ENCODE peak calls at places on chromosomes 2 and 18, in seven cellular contexts. One of them, this sample, is unnamed. For H3K4me1, the result is how much of the 10 kb centered on the place peaks cover.

GRCh38 chr2:74316616-74317295 is 26.5 kb downstream of the SLC4A5 start:
- DNase-seq in GM23338: peak
- DNase-seq in sigmoid colon: no peak
- DNase-seq in ovary: no peak
- DNase-seq in H9: peak
- DNase-seq in CD8-positive, alpha-beta T cell: no peak
- DNase-seq in stomach: no peak
- DNase-seq in this sample: no peak

GRCh38 chr2:46369783-46370182 is 72.6 kb downstream of the EPAS1 start:
- DNase-seq in CD8-positive, alpha-beta T cell: no peak
- DNase-seq in stomach: no peak
- DNase-seq in H9: no peak
- DNase-seq in GM23338: no peak
- DNase-seq in sigmoid colon: no peak
- DNase-seq in ovary: no peak
- DNase-seq in this sample: no peak

GRCh38 chr2:237295889-237296480 is 118.0 kb downstream of the COL6A3 start:
- DNase-seq in GM23338: no peak
- DNase-seq in CD8-positive, alpha-beta T cell: no peak
- DNase-seq in H9: no peak
- DNase-seq in sigmoid colon: peak
- DNase-seq in ovary: no peak
- DNase-seq in stomach: no peak
- DNase-seq in this sample: no peak

GRCh38 chr2:109129356-109129920 is 433 bp downstream of the SH3RF3 start:
- DNase-seq in GM23338: peak
- DNase-seq in sigmoid colon: no peak
- DNase-seq in stomach: no peak
- DNase-seq in CD8-positive, alpha-beta T cell: peak
- DNase-seq in H9: no peak
- DNase-seq in ovary: peak
- DNase-seq in this sample: no peak

GRCh38 chr2:222900354-222900753 is 39.5 kb downstream of the ACSL3 start:
- DNase-seq in CD8-positive, alpha-beta T cell: no peak
- DNase-seq in GM23338: no peak
- DNase-seq in ovary: no peak
- DNase-seq in H9: no peak
- DNase-seq in stomach: no peak
- DNase-seq in sigmoid colon: no peak
- DNase-seq in this sample: no peak

GRCh38 chr2:172326211-172326509 is 101.2 kb upstream of the ITGA6 start:
- DNase-seq in sigmoid colon: no peak
- DNase-seq in H9: no peak
- DNase-seq in ovary: no peak
- DNase-seq in GM23338: no peak
- DNase-seq in CD8-positive, alpha-beta T cell: no peak
- DNase-seq in stomach: no peak
- DNase-seq in this sample: no peak

GRCh38 chr18:46630160-46630559 is 26.9 kb downstream of the LOXHD1 start:
- DNase-seq in GM23338: no peak
- DNase-seq in stomach: no peak
- DNase-seq in H9: no peak
- DNase-seq in ovary: no peak
- DNase-seq in sigmoid colon: no peak
- DNase-seq in CD8-positive, alpha-beta T cell: peak
- DNase-seq in this sample: no peak

GRCh38 chr2:20654414-20654813 is 3.5 kb upstream of the HS1BP3 start:
- DNase-seq in sigmoid colon: no peak
- DNase-seq in stomach: no peak
- DNase-seq in GM23338: no peak
- DNase-seq in CD8-positive, alpha-beta T cell: no peak
- DNase-seq in H9: no peak
- DNase-seq in ovary: no peak
- DNase-seq in this sample: no peak

GRCh38 chr2:113886479-113887383 is 3.2 kb upstream of the ACTR3 start:
- DNase-seq in stomach: peak
- DNase-seq in ovary: no peak
- DNase-seq in GM23338: no peak
- DNase-seq in CD8-positive, alpha-beta T cell: no peak
- DNase-seq in sigmoid colon: no peak
- DNase-seq in H9: no peak
- DNase-seq in this sample: no peak

GRCh38 chr2:85468096-85468703 is 49.7 kb downstream of the SH2D6 start:
- DNase-seq in H9: no peak
- DNase-seq in sigmoid colon: no peak
- DNase-seq in ovary: no peak
- DNase-seq in stomach: no peak
- DNase-seq in CD8-positive, alpha-beta T cell: no peak
- DNase-seq in GM23338: no peak
- DNase-seq in this sample: no peak

DNA sequence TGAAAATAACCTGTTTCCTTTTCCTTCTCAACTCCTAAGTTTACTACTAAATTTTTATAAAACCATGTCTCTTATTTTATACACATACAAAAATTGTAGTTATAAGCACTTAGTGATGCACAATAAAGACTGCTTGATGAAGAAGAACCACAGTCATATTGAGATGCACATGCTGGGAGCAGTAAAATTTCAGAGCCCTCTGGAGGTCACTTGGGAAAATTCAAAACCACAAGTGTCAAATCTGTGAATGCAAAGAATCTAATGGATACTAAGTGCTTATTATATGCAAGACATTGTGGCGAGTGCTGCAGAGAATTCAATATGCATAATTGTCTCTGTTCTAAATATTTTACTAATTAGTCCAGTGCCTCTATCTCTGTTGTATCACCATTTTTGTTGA is 180.5 kb downstream of the VWC2L start:
- DNase-seq in CD8-positive, alpha-beta T cell: no peak
- DNase-seq in sigmoid colon: no peak
- DNase-seq in ovary: no peak
- DNase-seq in stomach: no peak
- DNase-seq in GM23338: no peak
- DNase-seq in H9: no peak
- DNase-seq in this sample: no peak
- TF ChIP-seq CTCF in CD8-positive, alpha-beta T cell: no peak
- TF ChIP-seq CTCF in sigmoid colon: no peak
- TF ChIP-seq CTCF in ovary: no peak
- TF ChIP-seq CTCF in stomach: no peak
- TF ChIP-seq CTCF in GM23338: peak
- TF ChIP-seq CTCF in H9: peak
- TF ChIP-seq CTCF in this sample: no peak

GRCh38 chr2:6926071-6926732 is 9.0 kb downstream of the RNF144A start:
- DNase-seq in GM23338: no peak
- DNase-seq in CD8-positive, alpha-beta T cell: no peak
- DNase-seq in H9: no peak
- DNase-seq in ovary: no peak
- DNase-seq in stomach: no peak
- DNase-seq in sigmoid colon: no peak
- DNase-seq in this sample: no peak
- H3K4me1 ChIP-seq in GM23338: under half
- H3K4me1 ChIP-seq in CD8-positive, alpha-beta T cell: half or more
- H3K4me1 ChIP-seq in H9: under half
- H3K4me1 ChIP-seq in ovary: under half
- H3K4me1 ChIP-seq in stomach: under half
- H3K4me1 ChIP-seq in sigmoid colon: under half
- H3K4me1 ChIP-seq in this sample: under half

GRCh38 chr2:6866982-6867381 is 1.3 kb upstream of the CMPK2 start:
- DNase-seq in GM23338: no peak
- DNase-seq in ovary: no peak
- DNase-seq in sigmoid colon: no peak
- DNase-seq in stomach: no peak
- DNase-seq in H9: no peak
- DNase-seq in CD8-positive, alpha-beta T cell: no peak
- DNase-seq in this sample: no peak

GRCh38 chr2:6864251-6864758 is 1.4 kb downstream of the CMPK2 start:
- DNase-seq in ovary: no peak
- DNase-seq in H9: no peak
- DNase-seq in GM23338: no peak
- DNase-seq in CD8-positive, alpha-beta T cell: no peak
- DNase-seq in sigmoid colon: no peak
- DNase-seq in stomach: no peak
- DNase-seq in this sample: no peak

GRCh38 chr2:6866239-6866745 is 585 bp upstream of the CMPK2 start:
- DNase-seq in ovary: peak
- DNase-seq in CD8-positive, alpha-beta T cell: peak
- DNase-seq in stomach: peak
- DNase-seq in GM23338: peak
- DNase-seq in H9: peak
- DNase-seq in sigmoid colon: peak
- DNase-seq in this sample: no peak

GRCh38 chr2:6864938-6865345 is 765 bp downstream of the CMPK2 start:
- DNase-seq in sigmoid colon: peak
- DNase-seq in ovary: peak
- DNase-seq in stomach: peak
- DNase-seq in CD8-positive, alpha-beta T cell: no peak
- DNase-seq in H9: peak
- DNase-seq in GM23338: peak
- DNase-seq in this sample: no peak

DNA sequence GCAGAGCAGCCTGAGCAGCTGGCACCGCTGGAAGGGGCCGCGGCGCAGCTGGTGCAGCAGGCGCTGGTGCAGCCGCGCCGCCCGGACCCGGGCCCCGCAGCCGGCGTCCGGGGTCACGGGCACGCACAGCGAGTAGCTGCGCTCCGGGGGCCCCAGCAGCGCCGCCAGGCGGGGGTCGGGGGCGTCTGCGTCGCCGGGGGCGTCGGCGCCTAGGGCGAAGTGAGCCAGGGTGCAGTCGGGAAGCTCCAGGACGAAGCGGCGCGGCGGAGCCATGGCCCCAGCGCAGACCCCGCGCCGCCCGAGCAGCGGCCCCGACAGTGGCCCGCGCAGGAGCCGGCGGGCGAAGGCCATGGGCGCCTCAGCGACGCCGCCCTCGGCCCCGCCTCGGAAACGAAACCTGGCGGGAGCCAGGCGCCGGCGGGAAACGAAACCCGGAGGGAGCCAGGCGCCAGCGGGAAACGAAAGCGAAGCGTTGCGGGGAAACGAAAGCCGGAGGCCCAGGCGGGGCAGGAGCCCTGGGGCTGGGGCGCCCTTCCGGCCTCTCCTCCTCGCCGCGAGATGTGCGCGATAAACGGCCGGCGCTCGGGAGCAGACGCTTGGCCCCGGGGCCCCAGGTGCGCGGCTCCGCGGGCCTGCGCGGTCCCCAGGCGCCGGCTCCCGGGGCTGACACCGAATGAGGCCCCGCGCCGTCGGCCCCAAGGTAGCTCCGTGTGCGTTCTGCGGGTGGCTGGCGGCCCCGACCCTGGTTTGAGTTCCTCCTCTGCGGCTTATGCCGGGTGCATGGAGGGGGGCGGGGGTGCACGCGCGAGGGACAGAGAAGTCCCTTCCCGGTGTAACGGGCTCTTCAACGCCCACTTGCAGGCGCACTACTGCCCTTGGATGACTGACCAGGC is at the start of gene CMPK2:
- DNase-seq in sigmoid colon: peak
- DNase-seq in GM23338: peak
- DNase-seq in ovary: peak
- DNase-seq in stomach: peak
- DNase-seq in H9: peak
- DNase-seq in CD8-positive, alpha-beta T cell: peak
- DNase-seq in this sample: no peak
- TF ChIP-seq CTCF in sigmoid colon: no peak
- TF ChIP-seq CTCF in GM23338: no peak
- TF ChIP-seq CTCF in ovary: no peak
- TF ChIP-seq CTCF in stomach: no peak
- TF ChIP-seq CTCF in H9: no peak
- TF ChIP-seq CTCF in CD8-positive, alpha-beta T cell: peak
- TF ChIP-seq CTCF in this sample: no peak

DNA sequence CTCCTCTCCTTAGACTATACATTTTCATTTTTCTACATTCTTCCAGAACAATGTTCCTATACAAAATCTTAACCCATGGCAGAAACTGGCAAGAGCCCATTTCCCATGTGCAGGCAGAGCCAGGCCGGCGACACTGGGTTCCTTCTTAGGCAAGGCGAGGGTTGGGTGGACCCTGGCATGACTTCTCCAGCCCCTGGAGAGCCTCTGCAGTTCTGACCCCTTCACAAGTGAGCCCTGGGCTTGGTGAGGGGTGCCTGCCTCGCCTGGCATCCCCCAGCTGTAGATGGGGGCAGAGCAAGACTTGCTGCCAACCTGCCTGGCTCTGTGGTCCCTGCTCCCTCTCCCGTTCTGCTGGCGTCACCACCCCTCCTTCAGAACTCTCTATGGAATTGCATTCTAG is 5.0 kb downstream of the GYPC start:
- DNase-seq in ovary: no peak
- DNase-seq in sigmoid colon: no peak
- DNase-seq in CD8-positive, alpha-beta T cell: no peak
- DNase-seq in GM23338: no peak
- DNase-seq in stomach: no peak
- DNase-seq in H9: no peak
- DNase-seq in this sample: no peak
- H3K4me1 ChIP-seq in ovary: under half
- H3K4me1 ChIP-seq in sigmoid colon: half or more
- H3K4me1 ChIP-seq in CD8-positive, alpha-beta T cell: half or more
- H3K4me1 ChIP-seq in GM23338: under half
- H3K4me1 ChIP-seq in stomach: under half
- H3K4me1 ChIP-seq in H9: under half
- H3K4me1 ChIP-seq in this sample: half or more

GRCh38 chr2:157497603-157498314 is 53.9 kb upstream of the CYTIP start:
- DNase-seq in sigmoid colon: no peak
- DNase-seq in CD8-positive, alpha-beta T cell: no peak
- DNase-seq in stomach: no peak
- DNase-seq in H9: no peak
- DNase-seq in ovary: no peak
- DNase-seq in GM23338: peak
- DNase-seq in this sample: no peak
- TF ChIP-seq CTCF in sigmoid colon: peak
- TF ChIP-seq CTCF in CD8-positive, alpha-beta T cell: peak
- TF ChIP-seq CTCF in stomach: peak
- TF ChIP-seq CTCF in H9: peak
- TF ChIP-seq CTCF in ovary: no peak
- TF ChIP-seq CTCF in GM23338: peak
- TF ChIP-seq CTCF in this sample: no peak